ENCODE peak calls at places on chromosome X, in seven cellular contexts. One of them, this sample, is unnamed.
A peak's percentile ranks its signal among the peaks of the same experiment; 100 is the strongest.

GRCh38 chrX:101203782-101204351 is 15.7 kb upstream of the DRP2 start:
- DNase-seq in aorta: no peak
- DNase-seq in heart left ventricle: no peak
- DNase-seq in CD4-positive, CD25-positive, alpha-beta regulatory T cell: no peak
- DNase-seq in colonic mucosa: no peak
- DNase-seq in IMR-90: peak; percentile 32
- DNase-seq in Panc1: no peak
- DNase-seq in this sample: no peak

GRCh38 chrX:135411893-135412292 is 9.9 kb upstream of the SMIM10L2A start:
- DNase-seq in aorta: no peak
- DNase-seq in heart left ventricle: no peak
- DNase-seq in CD4-positive, CD25-positive, alpha-beta regulatory T cell: no peak
- DNase-seq in colonic mucosa: no peak
- DNase-seq in IMR-90: peak; percentile 59
- DNase-seq in Panc1: no peak
- DNase-seq in this sample: peak; percentile 14

GRCh38 chrX:19840899-19841648 is 46.3 kb downstream of the SH3KBP1 start:
- DNase-seq in aorta: no peak
- DNase-seq in heart left ventricle: no peak
- DNase-seq in CD4-positive, CD25-positive, alpha-beta regulatory T cell: peak; percentile 5
- DNase-seq in colonic mucosa: no peak
- DNase-seq in IMR-90: no peak
- DNase-seq in Panc1: no peak
- DNase-seq in this sample: no peak

GRCh38 chrX:99939883-99940232 is 470.2 kb downstream of the PCDH19 start:
- DNase-seq in aorta: no peak
- DNase-seq in heart left ventricle: no peak
- DNase-seq in CD4-positive, CD25-positive, alpha-beta regulatory T cell: no peak
- DNase-seq in colonic mucosa: no peak
- DNase-seq in IMR-90: no peak
- DNase-seq in Panc1: no peak
- DNase-seq in this sample: no peak

GRCh38 chrX:26138043-26138442 is at the start of gene MAGEB18:
- DNase-seq in aorta: no peak
- DNase-seq in heart left ventricle: no peak
- DNase-seq in CD4-positive, CD25-positive, alpha-beta regulatory T cell: no peak
- DNase-seq in colonic mucosa: no peak
- DNase-seq in IMR-90: no peak
- DNase-seq in Panc1: no peak
- DNase-seq in this sample: no peak

GRCh38 chrX:16870861-16871584 is 861 bp upstream of the RBBP7 start:
- DNase-seq in aorta: peak; percentile 57
- DNase-seq in heart left ventricle: peak; percentile 27
- DNase-seq in CD4-positive, CD25-positive, alpha-beta regulatory T cell: peak; percentile 4
- DNase-seq in colonic mucosa: peak; percentile 27
- DNase-seq in IMR-90: no peak
- DNase-seq in Panc1: no peak
- DNase-seq in this sample: no peak

GRCh38 chrX:115233497-115234219 is at the start of gene LRCH2:
- DNase-seq in aorta: peak; percentile 51
- DNase-seq in heart left ventricle: peak; percentile 26
- DNase-seq in CD4-positive, CD25-positive, alpha-beta regulatory T cell: no peak
- DNase-seq in colonic mucosa: peak; percentile 24
- DNase-seq in IMR-90: peak; percentile 41
- DNase-seq in Panc1: no peak
- DNase-seq in this sample: no peak

GRCh38 chrX:47579537-47579936 is 2.7 kb upstream of the TIMP1 start:
- DNase-seq in aorta: peak; percentile 72
- DNase-seq in heart left ventricle: no peak
- DNase-seq in CD4-positive, CD25-positive, alpha-beta regulatory T cell: no peak
- DNase-seq in colonic mucosa: no peak
- DNase-seq in IMR-90: peak; percentile 90
- DNase-seq in Panc1: no peak
- DNase-seq in this sample: no peak

GRCh38 chrX:43239356-43239755 is 416.7 kb upstream of the MAOA start:
- DNase-seq in aorta: no peak
- DNase-seq in heart left ventricle: no peak
- DNase-seq in CD4-positive, CD25-positive, alpha-beta regulatory T cell: no peak
- DNase-seq in colonic mucosa: no peak
- DNase-seq in IMR-90: no peak
- DNase-seq in Panc1: no peak
- DNase-seq in this sample: no peak

GRCh38 chrX:154532690-154533089 is 14.0 kb downstream of the G6PD start:
- DNase-seq in aorta: no peak
- DNase-seq in heart left ventricle: no peak
- DNase-seq in CD4-positive, CD25-positive, alpha-beta regulatory T cell: no peak
- DNase-seq in colonic mucosa: no peak
- DNase-seq in IMR-90: no peak
- DNase-seq in Panc1: no peak
- DNase-seq in this sample: no peak

GRCh38 chrX:19897087-19897486 is 9.7 kb upstream of the SH3KBP1 start:
- DNase-seq in aorta: no peak
- DNase-seq in heart left ventricle: no peak
- DNase-seq in CD4-positive, CD25-positive, alpha-beta regulatory T cell: no peak
- DNase-seq in colonic mucosa: no peak
- DNase-seq in IMR-90: no peak
- DNase-seq in Panc1: no peak
- DNase-seq in this sample: no peak

GRCh38 chrX:80808854-80809493 is 703 bp downstream of the BRWD3 start:
- DNase-seq in aorta: no peak
- DNase-seq in heart left ventricle: no peak
- DNase-seq in CD4-positive, CD25-positive, alpha-beta regulatory T cell: peak; percentile 31
- DNase-seq in colonic mucosa: peak; percentile 41
- DNase-seq in IMR-90: no peak
- DNase-seq in Panc1: no peak
- DNase-seq in this sample: no peak

GRCh38 chrX:115592997-115593734 is 32.2 kb downstream of the PLS3 start:
- DNase-seq in aorta: no peak
- DNase-seq in heart left ventricle: no peak
- DNase-seq in CD4-positive, CD25-positive, alpha-beta regulatory T cell: no peak
- DNase-seq in colonic mucosa: no peak
- DNase-seq in IMR-90: peak; percentile 56
- DNase-seq in Panc1: no peak
- DNase-seq in this sample: no peak

GRCh38 chrX:42616981-42617380 is 161.0 kb downstream of the PPP1R2C start:
- DNase-seq in aorta: no peak
- DNase-seq in heart left ventricle: no peak
- DNase-seq in CD4-positive, CD25-positive, alpha-beta regulatory T cell: no peak
- DNase-seq in colonic mucosa: no peak
- DNase-seq in IMR-90: no peak
- DNase-seq in Panc1: no peak
- DNase-seq in this sample: no peak

GRCh38 chrX:107699611-107700010 is 71.3 kb downstream of the PRPS1 start:
- DNase-seq in aorta: no peak
- DNase-seq in heart left ventricle: no peak
- DNase-seq in CD4-positive, CD25-positive, alpha-beta regulatory T cell: no peak
- DNase-seq in colonic mucosa: no peak
- DNase-seq in IMR-90: no peak
- DNase-seq in Panc1: no peak
- DNase-seq in this sample: no peak

GRCh38 chrX:86946569-86946968 is 571.0 kb upstream of the KLHL4 start:
- DNase-seq in aorta: no peak
- DNase-seq in heart left ventricle: no peak
- DNase-seq in CD4-positive, CD25-positive, alpha-beta regulatory T cell: no peak
- DNase-seq in colonic mucosa: no peak
- DNase-seq in IMR-90: peak; percentile 24
- DNase-seq in Panc1: peak; percentile 7
- DNase-seq in this sample: no peak

GRCh38 chrX:29431895-29432294 is 783.5 kb upstream of the MAGEB2 start:
- DNase-seq in aorta: no peak
- DNase-seq in heart left ventricle: no peak
- DNase-seq in CD4-positive, CD25-positive, alpha-beta regulatory T cell: no peak
- DNase-seq in colonic mucosa: no peak
- DNase-seq in IMR-90: no peak
- DNase-seq in Panc1: no peak
- DNase-seq in this sample: peak; percentile 0

GRCh38 chrX:9510980-9511379 is 46.1 kb downstream of the TBL1X start:
- DNase-seq in aorta: no peak
- DNase-seq in heart left ventricle: no peak
- DNase-seq in CD4-positive, CD25-positive, alpha-beta regulatory T cell: no peak
- DNase-seq in colonic mucosa: no peak
- DNase-seq in IMR-90: no peak
- DNase-seq in Panc1: no peak
- DNase-seq in this sample: no peak

GRCh38 chrX:9048801-9049200 is 14.9 kb upstream of the FAM9B start:
- DNase-seq in aorta: no peak
- DNase-seq in heart left ventricle: no peak
- DNase-seq in CD4-positive, CD25-positive, alpha-beta regulatory T cell: no peak
- DNase-seq in colonic mucosa: no peak
- DNase-seq in IMR-90: no peak
- DNase-seq in Panc1: no peak
- DNase-seq in this sample: no peak

GRCh38 chrX:47748576-47748975 is 88.1 kb upstream of the ZNF81 start:
- DNase-seq in aorta: no peak
- DNase-seq in heart left ventricle: no peak
- DNase-seq in CD4-positive, CD25-positive, alpha-beta regulatory T cell: no peak
- DNase-seq in colonic mucosa: no peak
- DNase-seq in IMR-90: no peak
- DNase-seq in Panc1: no peak
- DNase-seq in this sample: no peak

GRCh38 chrX:97215166-97215565 is 331.5 kb downstream of the RPA4 start:
- DNase-seq in aorta: no peak
- DNase-seq in heart left ventricle: no peak
- DNase-seq in CD4-positive, CD25-positive, alpha-beta regulatory T cell: no peak
- DNase-seq in colonic mucosa: no peak
- DNase-seq in IMR-90: peak; percentile 56
- DNase-seq in Panc1: no peak
- DNase-seq in this sample: no peak

GRCh38 chrX:150364347-150365050 is 1.4 kb downstream of the MAMLD1 start:
- DNase-seq in aorta: peak; percentile 52
- DNase-seq in heart left ventricle: peak; percentile 34
- DNase-seq in CD4-positive, CD25-positive, alpha-beta regulatory T cell: no peak
- DNase-seq in colonic mucosa: peak; percentile 24
- DNase-seq in IMR-90: peak; percentile 6
- DNase-seq in Panc1: no peak
- DNase-seq in this sample: no peak

GRCh38 chrX:12570859-12571501 is 220.2 kb upstream of the PRPS2 start:
- DNase-seq in aorta: no peak
- DNase-seq in heart left ventricle: no peak
- DNase-seq in CD4-positive, CD25-positive, alpha-beta regulatory T cell: no peak
- DNase-seq in colonic mucosa: no peak
- DNase-seq in IMR-90: no peak
- DNase-seq in Panc1: no peak
- DNase-seq in this sample: no peak

GRCh38 chrX:103586314-103586646 is 965 bp downstream of the TCEAL4 start:
- DNase-seq in aorta: peak; percentile 47
- DNase-seq in heart left ventricle: peak; percentile 30
- DNase-seq in CD4-positive, CD25-positive, alpha-beta regulatory T cell: no peak
- DNase-seq in colonic mucosa: peak; percentile 23
- DNase-seq in IMR-90: no peak
- DNase-seq in Panc1: no peak
- DNase-seq in this sample: no peak

DNA sequence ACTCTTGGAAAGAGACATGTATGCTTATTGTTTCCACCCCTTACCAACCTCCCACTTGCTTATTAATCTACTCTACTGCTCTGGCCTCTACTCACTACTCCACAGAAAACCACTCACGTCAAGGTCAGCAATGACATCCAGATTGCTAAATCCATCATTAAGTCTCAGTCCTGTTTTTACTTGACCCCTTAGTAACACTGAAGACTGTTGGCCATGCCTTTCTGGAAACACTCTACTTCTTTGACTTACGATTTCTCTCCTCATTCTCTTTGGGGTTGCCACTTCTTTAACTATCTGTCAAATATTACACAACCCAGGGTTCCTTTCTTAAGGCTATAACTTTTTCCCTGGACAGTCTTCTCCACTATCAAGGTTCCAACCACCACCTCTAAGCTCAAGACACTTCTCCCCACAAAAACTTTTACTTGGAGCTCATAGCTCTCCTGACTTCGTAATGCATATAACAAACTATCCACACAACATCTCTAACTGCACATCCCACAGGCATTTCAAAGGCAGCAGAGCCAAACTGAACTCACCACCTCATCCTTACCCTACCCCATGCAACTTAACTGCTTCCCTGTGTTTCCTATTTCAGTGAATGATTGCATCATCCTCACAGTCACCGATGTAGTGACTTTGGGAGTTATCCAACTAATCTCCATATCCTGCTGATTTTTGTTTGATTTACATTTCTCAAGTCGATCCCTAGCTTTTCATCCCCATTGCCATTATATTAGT is 15.8 kb upstream of the MAGEA4 start:
- DNase-seq in aorta: no peak
- DNase-seq in heart left ventricle: no peak
- DNase-seq in CD4-positive, CD25-positive, alpha-beta regulatory T cell: no peak
- DNase-seq in colonic mucosa: no peak
- DNase-seq in IMR-90: peak; percentile 20
- DNase-seq in Panc1: no peak
- DNase-seq in this sample: no peak
- H3K27ac ChIP-seq in aorta: no peak overlapping the region
- H3K27ac ChIP-seq in heart left ventricle: no peak overlapping the region
- H3K27ac ChIP-seq in CD4-positive, CD25-positive, alpha-beta regulatory T cell: no peak overlapping the region
- H3K27ac ChIP-seq in colonic mucosa: no peak overlapping the region
- H3K27ac ChIP-seq in IMR-90: no peak overlapping the region
- H3K27ac ChIP-seq in Panc1: no peak overlapping the region
- H3K27ac ChIP-seq in this sample: peak overlapping the region; percentile 59

GRCh38 chrX:131752493-131753198 is 208.8 kb downstream of the OR13H1 start:
- DNase-seq in aorta: peak; percentile 87
- DNase-seq in heart left ventricle: peak; percentile 86
- DNase-seq in CD4-positive, CD25-positive, alpha-beta regulatory T cell: no peak
- DNase-seq in colonic mucosa: peak; percentile 90
- DNase-seq in IMR-90: peak; percentile 88
- DNase-seq in Panc1: peak; percentile 81
- DNase-seq in this sample: no peak
- H3K27ac ChIP-seq in aorta: no peak overlapping the region
- H3K27ac ChIP-seq in heart left ventricle: peak overlapping the region; percentile 89
- H3K27ac ChIP-seq in CD4-positive, CD25-positive, alpha-beta regulatory T cell: peak overlapping the region; percentile 41
- H3K27ac ChIP-seq in colonic mucosa: peak overlapping the region; percentile 55
- H3K27ac ChIP-seq in IMR-90: peak overlapping the region; percentile 96
- H3K27ac ChIP-seq in Panc1: peak overlapping the region; percentile 76
- H3K27ac ChIP-seq in this sample: no peak overlapping the region

GRCh38 chrX:69062493-69062892 is 102.8 kb downstream of the PJA1 start:
- DNase-seq in aorta: no peak
- DNase-seq in heart left ventricle: no peak
- DNase-seq in CD4-positive, CD25-positive, alpha-beta regulatory T cell: no peak
- DNase-seq in colonic mucosa: peak; percentile 11
- DNase-seq in IMR-90: no peak
- DNase-seq in Panc1: no peak
- DNase-seq in this sample: no peak
- H3K27ac ChIP-seq in aorta: no peak overlapping the region
- H3K27ac ChIP-seq in heart left ventricle: no peak overlapping the region
- H3K27ac ChIP-seq in CD4-positive, CD25-positive, alpha-beta regulatory T cell: no peak overlapping the region
- H3K27ac ChIP-seq in colonic mucosa: no peak overlapping the region
- H3K27ac ChIP-seq in IMR-90: no peak overlapping the region
- H3K27ac ChIP-seq in Panc1: no peak overlapping the region
- H3K27ac ChIP-seq in this sample: no peak overlapping the region

DNA sequence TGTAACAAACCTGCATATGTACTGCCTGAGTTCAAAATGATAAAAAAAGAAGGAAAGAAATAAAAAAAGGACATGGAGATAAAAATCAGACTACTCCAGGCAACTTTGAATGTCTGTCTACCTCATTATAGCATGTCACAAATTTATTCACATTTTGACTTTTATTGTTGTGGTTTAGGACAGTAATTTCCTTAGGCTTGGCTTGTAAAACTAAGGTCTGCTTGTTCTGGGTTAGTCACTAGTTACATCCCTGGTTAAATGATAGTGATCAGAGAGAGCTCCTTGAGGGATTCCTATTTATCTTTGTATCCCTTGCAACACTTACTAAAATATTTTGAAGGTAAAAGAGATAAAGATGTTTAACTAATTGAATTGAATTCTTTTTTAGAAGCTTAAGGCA is 42.5 kb upstream of the ITM2A start:
- DNase-seq in aorta: no peak
- DNase-seq in heart left ventricle: no peak
- DNase-seq in CD4-positive, CD25-positive, alpha-beta regulatory T cell: no peak
- DNase-seq in colonic mucosa: no peak
- DNase-seq in IMR-90: no peak
- DNase-seq in Panc1: no peak
- DNase-seq in this sample: no peak
- H3K27ac ChIP-seq in aorta: no peak overlapping the region
- H3K27ac ChIP-seq in heart left ventricle: no peak overlapping the region
- H3K27ac ChIP-seq in CD4-positive, CD25-positive, alpha-beta regulatory T cell: no peak overlapping the region
- H3K27ac ChIP-seq in colonic mucosa: no peak overlapping the region
- H3K27ac ChIP-seq in IMR-90: no peak overlapping the region
- H3K27ac ChIP-seq in Panc1: no peak overlapping the region
- H3K27ac ChIP-seq in this sample: no peak overlapping the region

This sample was measured in epithelial cell of prostate.